ENCODE peak calls at places on chromosomes 1 and 21, in seven cellular contexts. N is breast epithelium; P is heart left ventricle; B is CD4-positive, alpha-beta memory T cell; V is left lung; R is testis; G is H9. L is an unnamed sample. For H3K9me3, the result is how much of the 10 kb centered on the place peaks cover.

GRCh38 chr1:246324711-246325110 is 182.4 kb downstream of the SMYD3 start:
- DNase-seq in N (no peak), G (peak), R (no peak), P (no peak), B (no peak), V (no peak), L (no peak)

GRCh38 chr1:17113973-17114372 is 5.3 kb downstream of the PADI2 start:
- DNase-seq in P (no peak), B (no peak), G (no peak), N (no peak), V (no peak), R (no peak), L (no peak)

GRCh38 chr1:185045793-185046441 is 559 bp downstream of the RNF2 start:
- DNase-seq in N (no peak), B (peak), R (peak), V (peak), G (peak), P (no peak), L (peak)

GRCh38 chr21:40652436-40652835 is 194.5 kb downstream of the DSCAM start:
- DNase-seq in V (no peak), P (no peak), R (no peak), N (no peak), G (no peak), B (no peak), L (no peak)

GRCh38 chr1:23593556-23594148 is 34.4 kb upstream of the ID3 start:
- DNase-seq in N (peak), R (no peak), P (no peak), V (no peak), G (peak), B (no peak), L (no peak)

GRCh38 chr1:215466361-215466760 is 100.7 kb upstream of the KCTD3 start:
- DNase-seq in N (no peak), V (no peak), B (no peak), R (no peak), G (no peak), P (no peak), L (no peak)

GRCh38 chr1:201466492-201466891 is 2.5 kb downstream of the PHLDA3 start:
- DNase-seq in G (no peak), V (no peak), N (no peak), B (no peak), P (peak), R (no peak), L (no peak)

GRCh38 chr1:8076171-8076570 is 50.1 kb upstream of the ERRFI1 start:
- DNase-seq in R (no peak), N (no peak), P (no peak), V (no peak), G (no peak), B (no peak), L (no peak)

GRCh38 chr1:27353166-27353565 is 11.3 kb downstream of the SYTL1 start:
- DNase-seq in R (no peak), V (peak), N (no peak), P (peak), B (no peak), G (no peak), L (no peak)

GRCh38 chr1:115642168-115643072 is 650 bp downstream of the VANGL1 start:
- DNase-seq in R (peak), G (peak), B (peak), V (peak), N (no peak), P (peak), L (peak)

GRCh38 chr1:4723106-4723505 is 68.7 kb downstream of the AJAP1 start:
- DNase-seq in V (peak), N (no peak), G (no peak), B (no peak), P (no peak), R (no peak), L (no peak)

GRCh38 chr1:4724001-4724400 is 69.6 kb downstream of the AJAP1 start:
- DNase-seq in G (no peak), P (no peak), N (no peak), R (no peak), B (no peak), V (peak), L (no peak)

GRCh38 chr1:4725416-4725815 is 71.0 kb downstream of the AJAP1 start:
- DNase-seq in V (peak), B (no peak), N (no peak), P (no peak), G (no peak), R (no peak), L (no peak)

GRCh38 chr1:4726620-4727341 is 72.4 kb downstream of the AJAP1 start:
- DNase-seq in V (peak), G (no peak), B (no peak), N (no peak), P (no peak), R (no peak), L (no peak)

GRCh38 chr1:4724695-4725250 is 70.4 kb downstream of the AJAP1 start:
- DNase-seq in B (no peak), V (peak), N (no peak), G (no peak), R (no peak), P (no peak), L (no peak)
- H3K9me3 ChIP-seq in B (under half), V (under half), N (under half), G (under half), R (under half), P (under half), L (under half)

DNA sequence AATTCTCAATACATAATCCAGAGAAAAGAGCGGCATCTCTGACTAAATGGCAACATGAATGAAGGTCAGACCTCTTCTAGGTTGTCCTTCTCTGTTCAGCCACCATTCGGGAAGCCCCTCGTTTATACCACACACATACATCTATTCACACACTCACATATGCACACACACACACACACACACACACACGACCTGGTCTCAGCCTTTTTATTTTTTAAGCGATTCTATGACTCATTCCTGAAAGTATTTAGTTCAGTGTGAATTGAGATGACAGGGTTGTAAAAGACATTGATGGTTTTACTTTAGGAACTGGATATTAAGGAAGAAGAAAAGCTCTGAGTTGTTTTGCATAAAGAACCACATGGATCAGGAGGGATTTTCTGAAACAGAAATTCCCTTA is 383.0 kb upstream of the ESRRG start:
- DNase-seq in N (no peak), G (no peak), R (no peak), P (no peak), V (no peak), B (no peak), L (no peak)
- H3K9me3 ChIP-seq in N (under half), G (under half), R (under half), P (under half), V (under half), B (under half), L (under half)

DNA sequence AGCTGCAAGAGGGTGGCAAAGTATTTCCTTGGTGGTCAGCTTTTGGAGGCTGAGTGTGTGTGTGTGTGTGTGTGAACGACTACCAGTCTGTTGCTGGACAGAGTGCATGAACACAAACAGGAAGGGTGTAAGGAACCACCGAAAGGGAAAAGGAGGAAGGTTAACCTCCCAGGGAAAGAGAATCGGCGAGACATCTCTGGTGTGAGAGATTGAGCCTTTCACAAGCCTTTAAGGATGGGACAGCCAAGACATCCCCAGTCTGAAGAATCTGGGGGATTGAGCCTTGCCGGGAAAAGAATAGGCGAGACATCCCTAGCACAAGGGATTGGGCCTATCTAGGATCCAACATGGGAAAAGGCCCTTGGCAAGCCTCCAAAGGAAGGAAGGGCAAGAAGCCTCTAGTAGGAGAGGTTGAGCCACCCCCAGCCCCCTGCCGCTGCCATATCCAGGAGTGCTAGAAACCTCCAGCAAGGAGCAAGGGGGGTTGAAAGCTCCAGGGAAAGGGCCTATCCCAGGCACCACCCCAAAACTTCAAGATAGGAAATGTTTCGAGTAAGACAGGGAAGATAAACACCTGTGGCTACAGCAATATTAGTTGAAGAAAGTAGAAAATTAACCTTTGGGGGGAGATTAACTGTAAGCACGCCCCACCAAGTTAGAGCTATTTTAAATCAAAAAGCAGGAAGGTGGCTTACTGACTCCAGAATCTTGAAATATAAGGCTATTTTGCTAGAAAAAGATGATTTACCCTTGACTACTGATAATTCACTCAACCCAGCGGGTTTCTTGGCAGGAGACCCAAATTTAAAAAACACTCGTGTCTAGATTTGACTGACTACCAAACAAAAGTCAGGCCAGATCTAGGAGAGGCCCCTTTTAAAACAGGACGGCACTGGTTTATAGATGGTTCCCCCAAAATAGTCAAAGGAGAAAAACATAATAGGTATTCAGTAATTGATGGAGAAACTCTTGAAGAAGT is 3.2 kb downstream of the TEX50 start:
- DNase-seq in N (no peak), V (no peak), P (no peak), B (no peak), R (peak), G (no peak), L (no peak)
- H3K9me3 ChIP-seq in N (under half), V (under half), P (under half), B (under half), R (under half), G (under half), L (under half)

DNA sequence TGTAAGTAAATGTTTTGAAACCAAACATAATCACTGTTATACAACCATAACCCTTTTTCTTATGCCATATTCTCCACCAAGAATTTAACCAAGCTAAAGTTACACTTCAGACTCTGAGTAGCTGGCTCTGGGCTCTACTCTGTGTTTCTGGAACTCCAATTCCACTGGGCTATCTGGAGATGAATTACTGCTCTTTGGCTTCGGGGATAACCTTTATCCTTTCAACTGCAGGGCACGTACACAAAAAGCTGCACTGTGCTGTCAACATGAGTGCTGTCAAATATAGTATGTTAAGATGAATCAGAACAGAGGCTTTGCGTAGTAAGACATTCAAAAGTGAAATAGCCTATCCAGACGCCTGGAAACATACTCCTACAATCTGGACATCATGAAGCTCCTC is 500.6 kb downstream of the LTN1 start:
- DNase-seq in N (no peak), P (no peak), R (no peak), G (no peak), B (no peak), V (no peak), L (no peak)
- H3K9me3 ChIP-seq in N (under half), P (under half), R (under half), G (under half), B (under half), V (under half), L (under half)

GRCh38 chr1:195105281-195105680 is 1503.0 kb downstream of the KCNT2 start:
- DNase-seq in N (no peak), G (no peak), R (no peak), B (no peak), V (no peak), P (no peak), L (no peak)

GRCh38 chr1:195105773-195106172 is 1502.5 kb downstream of the KCNT2 start:
- DNase-seq in N (no peak), P (no peak), B (no peak), G (no peak), R (no peak), V (no peak), L (no peak)
- H3K9me3 ChIP-seq in N (under half), P (under half), B (under half), G (under half), R (under half), V (under half), L (under half)